ENCODE peak calls at places on chromosome 11, in ten cellular contexts. One of them, this sample, is unnamed.

GRCh38 chr11:33642461-33643166 is 58.0 kb downstream of the C11orf91 start:
- DNase-seq in A673: no peak
- DNase-seq in iPS DF 6.9: no peak
- DNase-seq in HepG2: no peak
- DNase-seq in NCI-H2081: no peak
- DNase-seq in T1000: no peak
- DNase-seq in cardiac muscle cell: no peak
- DNase-seq in glomerular endothelial cell: no peak
- DNase-seq in stimulated activated naive CD4-positive, alpha-beta T cell: no peak
- DNase-seq in NCI-H1105: no peak
- DNase-seq in this sample: no peak

GRCh38 chr11:105296386-105296785 is 156.8 kb upstream of the CARD18 start:
- DNase-seq in A673: no peak
- DNase-seq in iPS DF 6.9: no peak
- DNase-seq in HepG2: no peak
- DNase-seq in NCI-H2081: no peak
- DNase-seq in T1000: no peak
- DNase-seq in cardiac muscle cell: no peak
- DNase-seq in glomerular endothelial cell: no peak
- DNase-seq in stimulated activated naive CD4-positive, alpha-beta T cell: no peak
- DNase-seq in NCI-H1105: no peak
- DNase-seq in this sample: no peak

GRCh38 chr11:63769719-63770443 is 1.3 kb upstream of the ZFTA start:
- DNase-seq in A673: peak
- DNase-seq in iPS DF 6.9: no peak
- DNase-seq in HepG2: no peak
- DNase-seq in NCI-H2081: peak
- DNase-seq in T1000: no peak
- DNase-seq in cardiac muscle cell: peak
- DNase-seq in glomerular endothelial cell: no peak
- DNase-seq in stimulated activated naive CD4-positive, alpha-beta T cell: no peak
- DNase-seq in NCI-H1105: peak
- DNase-seq in this sample: peak

GRCh38 chr11:2772544-2773031 is 72.8 kb upstream of the KCNQ1OT1 start:
- DNase-seq in A673: no peak
- DNase-seq in iPS DF 6.9: no peak
- DNase-seq in HepG2: no peak
- DNase-seq in NCI-H2081: no peak
- DNase-seq in T1000: no peak
- DNase-seq in cardiac muscle cell: no peak
- DNase-seq in glomerular endothelial cell: no peak
- DNase-seq in stimulated activated naive CD4-positive, alpha-beta T cell: no peak
- DNase-seq in NCI-H1105: no peak
- DNase-seq in this sample: no peak

GRCh38 chr11:73980001-73980960 is 2.4 kb downstream of the UCP2 start:
- DNase-seq in A673: no peak
- DNase-seq in iPS DF 6.9: no peak
- DNase-seq in HepG2: peak
- DNase-seq in NCI-H2081: peak
- DNase-seq in T1000: no peak
- DNase-seq in cardiac muscle cell: no peak
- DNase-seq in glomerular endothelial cell: no peak
- DNase-seq in stimulated activated naive CD4-positive, alpha-beta T cell: peak
- DNase-seq in NCI-H1105: no peak
- DNase-seq in this sample: peak

GRCh38 chr11:7278314-7278917 is 26.7 kb downstream of the SYT9 start:
- DNase-seq in A673: peak
- DNase-seq in iPS DF 6.9: peak
- DNase-seq in HepG2: peak
- DNase-seq in NCI-H2081: no peak
- DNase-seq in T1000: no peak
- DNase-seq in cardiac muscle cell: peak
- DNase-seq in glomerular endothelial cell: peak
- DNase-seq in stimulated activated naive CD4-positive, alpha-beta T cell: no peak
- DNase-seq in NCI-H1105: peak
- DNase-seq in this sample: peak

GRCh38 chr11:130000552-130001176 is 2.0 kb downstream of the PRDM10 start:
- DNase-seq in A673: no peak
- DNase-seq in iPS DF 6.9: no peak
- DNase-seq in HepG2: peak
- DNase-seq in NCI-H2081: peak
- DNase-seq in T1000: no peak
- DNase-seq in cardiac muscle cell: no peak
- DNase-seq in glomerular endothelial cell: no peak
- DNase-seq in stimulated activated naive CD4-positive, alpha-beta T cell: no peak
- DNase-seq in NCI-H1105: no peak
- DNase-seq in this sample: no peak

GRCh38 chr11:23403210-23404185 is 543.2 kb upstream of the CCDC179 start:
- DNase-seq in A673: no peak
- DNase-seq in iPS DF 6.9: no peak
- DNase-seq in HepG2: no peak
- DNase-seq in NCI-H2081: no peak
- DNase-seq in T1000: no peak
- DNase-seq in cardiac muscle cell: no peak
- DNase-seq in glomerular endothelial cell: no peak
- DNase-seq in stimulated activated naive CD4-positive, alpha-beta T cell: no peak
- DNase-seq in NCI-H1105: no peak
- DNase-seq in this sample: no peak

GRCh38 chr11:37642321-37642720 is 1044.3 kb upstream of the RAG2 start:
- DNase-seq in A673: no peak
- DNase-seq in iPS DF 6.9: no peak
- DNase-seq in HepG2: no peak
- DNase-seq in NCI-H2081: no peak
- DNase-seq in T1000: no peak
- DNase-seq in cardiac muscle cell: no peak
- DNase-seq in glomerular endothelial cell: no peak
- DNase-seq in stimulated activated naive CD4-positive, alpha-beta T cell: no peak
- DNase-seq in NCI-H1105: no peak
- DNase-seq in this sample: no peak

GRCh38 chr11:119975561-119976152 is 162.3 kb downstream of the TRIM29 start:
- DNase-seq in A673: peak
- DNase-seq in iPS DF 6.9: no peak
- DNase-seq in HepG2: no peak
- DNase-seq in NCI-H2081: peak
- DNase-seq in T1000: no peak
- DNase-seq in cardiac muscle cell: peak
- DNase-seq in glomerular endothelial cell: no peak
- DNase-seq in stimulated activated naive CD4-positive, alpha-beta T cell: no peak
- DNase-seq in NCI-H1105: no peak
- DNase-seq in this sample: peak

GRCh38 chr11:30585892-30586250 is 282 bp downstream of the MPPED2 start:
- DNase-seq in A673: peak
- DNase-seq in iPS DF 6.9: no peak
- DNase-seq in HepG2: no peak
- DNase-seq in NCI-H2081: no peak
- DNase-seq in T1000: no peak
- DNase-seq in cardiac muscle cell: peak
- DNase-seq in glomerular endothelial cell: no peak
- DNase-seq in stimulated activated naive CD4-positive, alpha-beta T cell: no peak
- DNase-seq in NCI-H1105: no peak
- DNase-seq in this sample: peak

GRCh38 chr11:57476883-57477506 is 16.7 kb downstream of the RTN4RL2 start:
- DNase-seq in A673: no peak
- DNase-seq in iPS DF 6.9: no peak
- DNase-seq in HepG2: no peak
- DNase-seq in NCI-H2081: no peak
- DNase-seq in T1000: no peak
- DNase-seq in cardiac muscle cell: peak
- DNase-seq in glomerular endothelial cell: no peak
- DNase-seq in stimulated activated naive CD4-positive, alpha-beta T cell: no peak
- DNase-seq in NCI-H1105: no peak
- DNase-seq in this sample: peak

GRCh38 chr11:67282155-67282875 is 6.8 kb upstream of the ANKRD13D start:
- DNase-seq in A673: no peak
- DNase-seq in iPS DF 6.9: no peak
- DNase-seq in HepG2: no peak
- DNase-seq in NCI-H2081: no peak
- DNase-seq in T1000: no peak
- DNase-seq in cardiac muscle cell: no peak
- DNase-seq in glomerular endothelial cell: no peak
- DNase-seq in stimulated activated naive CD4-positive, alpha-beta T cell: no peak
- DNase-seq in NCI-H1105: no peak
- DNase-seq in this sample: no peak

GRCh38 chr11:69840371-69841169 is 21.4 kb upstream of the FGF3 start:
- DNase-seq in A673: peak
- DNase-seq in iPS DF 6.9: no peak
- DNase-seq in HepG2: no peak
- DNase-seq in NCI-H2081: no peak
- DNase-seq in T1000: no peak
- DNase-seq in cardiac muscle cell: no peak
- DNase-seq in glomerular endothelial cell: no peak
- DNase-seq in stimulated activated naive CD4-positive, alpha-beta T cell: no peak
- DNase-seq in NCI-H1105: peak
- DNase-seq in this sample: no peak

GRCh38 chr11:8593935-8594909 is at the start of gene STK33:
- DNase-seq in A673: no peak
- DNase-seq in iPS DF 6.9: no peak
- DNase-seq in HepG2: peak
- DNase-seq in NCI-H2081: peak
- DNase-seq in T1000: peak
- DNase-seq in cardiac muscle cell: peak
- DNase-seq in glomerular endothelial cell: no peak
- DNase-seq in stimulated activated naive CD4-positive, alpha-beta T cell: no peak
- DNase-seq in NCI-H1105: peak
- DNase-seq in this sample: peak